ENCODE peak calls at places on chromosomes 12 and 14, in six cellular contexts. L is transverse colon, M is bronchial epithelial cell, A is dorsolateral prefrontal cortex, F is lower lobe of right lung, Z is endothelial cell of umbilical vein. I is an unnamed sample.

GRCh38 chr14:70981005-70981952 is 74.0 kb downstream of the PCNX1 start:
- DNase-seq in L (no peak), M (peak; percentile 18), A (no peak), F (no peak), Z (peak; percentile 65), I (peak; percentile 26)

GRCh38 chr14:36009643-36010042 is 166.9 kb downstream of the PTCSC3 start:
- DNase-seq in L (no peak), M (no peak), A (no peak), F (no peak), Z (no peak), I (no peak)

GRCh38 chr12:60101715-60102114 is 505.9 kb downstream of the SLC16A7 start:
- DNase-seq in L (no peak), M (peak; percentile 46), A (no peak), F (no peak), Z (no peak), I (peak; percentile 32)

GRCh38 chr14:32366256-32366655 is 37.2 kb downstream of the AKAP6 start:
- DNase-seq in L (no peak), M (no peak), A (peak; percentile 62), F (no peak), Z (no peak), I (peak; percentile 86)

GRCh38 chr12:113002155-113002554 is 23.8 kb downstream of the OAS2 start:
- DNase-seq in L (no peak), M (no peak), A (no peak), F (no peak), Z (no peak), I (no peak)

GRCh38 chr12:116384629-116385485 is 107.4 kb upstream of the MED13L start:
- DNase-seq in L (no peak), M (peak; percentile 54), A (no peak), F (no peak), Z (peak; percentile 33), I (peak; percentile 67)

GRCh38 chr14:91405241-91405721 is 12.3 kb downstream of the CCDC88C start:
- DNase-seq in L (no peak), M (no peak), A (no peak), F (no peak), Z (no peak), I (no peak)

GRCh38 chr12:123363743-123364531 is 710 bp downstream of the SBNO1 start:
- DNase-seq in L (peak; percentile 21), M (peak; percentile 29), A (peak; percentile 53), F (peak; percentile 65), Z (peak; percentile 49), I (peak; percentile 17)

GRCh38 chr14:105366386-105367074 is 31.8 kb upstream of the TEX22 start:
- DNase-seq in L (no peak), M (no peak), A (peak; percentile 61), F (no peak), Z (no peak), I (no peak)

GRCh38 chr12:52636592-52637258 is 15.3 kb downstream of the KRT2 start:
- DNase-seq in L (no peak), M (no peak), A (no peak), F (no peak), Z (no peak), I (no peak)

GRCh38 chr12:25266522-25266921 is 15.8 kb upstream of the KRAS start:
- DNase-seq in L (no peak), M (no peak), A (no peak), F (no peak), Z (no peak), I (no peak)

GRCh38 chr14:100406505-100407131 is 83.5 kb downstream of the SLC25A47 start:
- DNase-seq in L (peak; percentile 79), M (peak; percentile 55), A (no peak), F (no peak), Z (no peak), I (peak; percentile 45)

GRCh38 chr12:62435337-62436163 is 31.1 kb upstream of the MON2 start:
- DNase-seq in L (peak; percentile 52), M (peak; percentile 22), A (peak; percentile 64), F (peak; percentile 59), Z (peak; percentile 52), I (peak; percentile 67)

GRCh38 chr14:55361190-55361589 is 50.4 kb downstream of the ATG14 start:
- DNase-seq in L (no peak), M (no peak), A (no peak), F (no peak), Z (no peak), I (no peak)

GRCh38 chr12:47850153-47851084 is 30.7 kb upstream of the HDAC7 start:
- DNase-seq in L (no peak), M (no peak), A (no peak), F (no peak), Z (no peak), I (no peak)

GRCh38 chr12:75751769-75752471 is 240.5 kb upstream of the KRR1 start:
- DNase-seq in L (no peak), M (peak; percentile 46), A (no peak), F (no peak), Z (no peak), I (no peak)

GRCh38 chr12:106179086-106179485 is 40.3 kb upstream of the NUAK1 start:
- DNase-seq in L (no peak), M (no peak), A (no peak), F (no peak), Z (no peak), I (no peak)

GRCh38 chr12:11793896-11794295 is 144.4 kb downstream of the ETV6 start:
- DNase-seq in L (no peak), M (no peak), A (no peak), F (no peak), Z (no peak), I (peak; percentile 63)

GRCh38 chr12:84136862-84137367 is 775.7 kb downstream of the SLC6A15 start:
- DNase-seq in L (no peak), M (peak; percentile 94), A (no peak), F (no peak), Z (no peak), I (peak; percentile 21)

GRCh38 chr12:46027172-46027571 is 36.8 kb upstream of the SCAF11 start:
- DNase-seq in L (no peak), M (no peak), A (no peak), F (no peak), Z (no peak), I (no peak)

GRCh38 chr12:26620907-26621306 is 212.1 kb downstream of the ITPR2 start:
- DNase-seq in L (no peak), M (no peak), A (no peak), F (no peak), Z (no peak), I (no peak)

GRCh38 chr12:116066381-116067230 is 210.9 kb downstream of the MED13L start:
- DNase-seq in L (peak; percentile 55), M (peak; percentile 48), A (no peak), F (peak; percentile 65), Z (peak; percentile 46), I (no peak)

GRCh38 chr12:47798481-47798948 is 21.2 kb downstream of the HDAC7 start:
- DNase-seq in L (no peak), M (no peak), A (no peak), F (no peak), Z (no peak), I (no peak)

GRCh38 chr14:54489731-54490447 is 1.1 kb upstream of the GMFB start:
- DNase-seq in L (no peak), M (no peak), A (no peak), F (no peak), Z (no peak), I (no peak)

GRCh38 chr12:101828463-101829196 is 2.1 kb downstream of the GNPTAB start:
- DNase-seq in L (no peak), M (no peak), A (no peak), F (no peak), Z (no peak), I (no peak)

GRCh38 chr12:101832030-101832429 is 1.3 kb upstream of the GNPTAB start:
- DNase-seq in L (no peak), M (no peak), A (no peak), F (no peak), Z (no peak), I (no peak)

GRCh38 chr12:101829639-101830390 is 944 bp downstream of the GNPTAB start:
- DNase-seq in L (no peak), M (peak; percentile 29), A (no peak), F (no peak), Z (peak; percentile 37), I (peak; percentile 20)

GRCh38 chr12:101826766-101827368 is 3.9 kb downstream of the GNPTAB start:
- DNase-seq in L (no peak), M (no peak), A (no peak), F (peak; percentile 53), Z (no peak), I (no peak)

DNA sequence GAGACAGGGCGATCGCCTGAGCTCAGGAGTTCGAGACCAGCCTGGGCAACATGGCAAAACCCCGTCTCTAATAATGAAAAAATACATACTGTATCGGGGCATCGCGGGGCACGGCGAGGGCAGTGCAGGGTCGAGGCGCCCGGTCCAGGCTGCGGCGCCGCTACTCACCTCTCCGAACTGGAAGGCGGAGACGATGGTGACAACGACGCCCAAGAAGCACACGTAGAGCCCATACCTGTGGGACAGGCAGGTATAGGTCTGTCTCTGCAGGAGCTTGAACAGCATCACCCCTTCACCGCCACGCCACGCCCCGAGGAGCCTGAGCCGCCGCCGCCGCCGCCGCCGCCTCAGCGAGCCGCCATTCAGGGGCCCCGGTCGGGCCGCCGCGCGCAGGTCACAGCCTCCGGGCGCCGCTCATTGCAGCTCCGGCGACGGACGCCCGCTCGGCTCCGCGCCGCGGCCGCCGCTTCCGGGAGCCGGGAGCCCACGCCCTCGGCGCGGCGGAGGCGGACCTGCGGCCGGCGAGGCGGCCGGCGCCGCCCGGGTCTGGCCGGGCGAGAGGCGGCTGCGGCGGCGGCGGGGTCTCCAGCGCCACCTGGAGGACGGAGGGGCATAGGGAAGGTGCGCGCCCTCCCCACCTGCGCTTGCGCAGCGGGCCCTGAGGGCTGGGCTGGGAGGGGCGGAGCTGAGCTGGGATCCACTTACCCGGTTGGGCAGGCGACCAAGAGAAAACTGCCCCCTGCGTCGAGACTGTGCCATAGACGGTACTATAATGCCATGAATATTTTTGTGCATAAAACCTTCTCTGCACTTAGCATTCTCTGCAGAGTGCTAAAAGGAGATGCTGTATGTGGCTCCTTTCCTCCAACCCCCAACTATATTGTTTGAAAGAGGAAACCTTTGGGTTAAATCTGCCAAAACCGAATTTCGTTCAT is at the start of gene GNPTAB:
- DNase-seq in L (peak; percentile 96), M (peak; percentile 73), A (peak; percentile 92), F (peak; percentile 96), Z (peak; percentile 94), I (peak; percentile 91)
- TF ChIP-seq CTCF in L (peak; percentile 71), M (peak; percentile 76), A (peak; percentile 62), F (peak; percentile 75), Z (peak; percentile 78), I (peak; percentile 70)

GRCh38 chr14:50961606-50962259 is 17.4 kb upstream of the PYGL start:
- DNase-seq in L (no peak), M (peak; percentile 76), A (no peak), F (no peak), Z (peak; percentile 97), I (peak; percentile 93)
- H3K4me3 ChIP-seq in L (no peak overlapping the region), M (no peak overlapping the region), A (no peak overlapping the region), F (no peak overlapping the region), Z (no peak overlapping the region), I (no peak overlapping the region)

DNA sequence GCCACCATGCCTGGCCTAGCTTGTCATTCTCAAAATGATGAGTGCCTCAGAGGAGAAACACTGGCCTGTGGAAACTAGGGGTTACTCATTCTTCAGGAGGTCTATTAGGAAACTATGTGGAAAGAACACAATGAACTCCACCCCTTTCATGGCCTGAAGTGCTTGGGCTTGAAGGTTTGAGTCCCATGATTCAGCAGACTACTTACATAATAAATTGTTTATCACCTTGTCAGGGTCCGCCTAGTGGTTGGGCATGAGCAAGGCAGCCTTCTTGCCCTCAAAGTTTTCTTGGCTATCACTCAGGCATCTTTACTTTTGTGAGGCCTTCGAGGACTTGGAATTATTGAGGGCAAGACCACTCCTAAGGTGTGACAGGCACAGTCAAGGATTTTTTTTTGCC is 251.2 kb downstream of the ACSS3 start:
- DNase-seq in L (no peak), M (peak; percentile 72), A (no peak), F (no peak), Z (peak; percentile 2), I (no peak)
- TF ChIP-seq CTCF in L (no peak), M (peak; percentile 29), A (peak; percentile 15), F (peak; percentile 11), Z (peak; percentile 39), I (peak; percentile 45)

GRCh38 chr12:101209319-101210302 is at the start of gene SLC5A8:
- DNase-seq in L (peak; percentile 9), M (no peak), A (no peak), F (peak; percentile 53), Z (no peak), I (no peak)
- H3K4me3 ChIP-seq in L (no peak within 1 kb of the TSS), M (no peak within 1 kb of the TSS), A (peak within 1 kb of the TSS; percentile 34), F (peak within 1 kb of the TSS; percentile 39), Z (no peak within 1 kb of the TSS), I (no peak within 1 kb of the TSS)